ENCODE peak calls at places on chromosomes 16 and 17, in eight cellular contexts. One of them, this sample, is unnamed.
A peak's percentile ranks its signal among the peaks of the same experiment; 100 is the strongest.

GRCh38 chr17:59356543-59357218 is 25.2 kb downstream of the YPEL2 start:
- DNase-seq in left ventricle myocardium inferior: no peak
- DNase-seq in sigmoid colon: no peak
- DNase-seq in uterus: no peak
- DNase-seq in Caco-2: no peak
- DNase-seq in K562: no peak
- DNase-seq in tibial nerve: no peak
- DNase-seq in psoas muscle: no peak
- DNase-seq in this sample: no peak

GRCh38 chr17:29807520-29808361 is 122.3 kb downstream of the SSH2 start:
- DNase-seq in tibial nerve: peak; percentile 51
- DNase-seq in Caco-2: peak; percentile 80
- DNase-seq in sigmoid colon: no peak
- DNase-seq in K562: peak; percentile 66
- DNase-seq in left ventricle myocardium inferior: peak; percentile 23
- DNase-seq in uterus: peak; percentile 60
- DNase-seq in psoas muscle: peak; percentile 56
- DNase-seq in this sample: no peak

GRCh38 chr17:81097943-81098308 is 63.0 kb downstream of the BAIAP2 start:
- DNase-seq in K562: peak; percentile 68
- DNase-seq in psoas muscle: peak; percentile 69
- DNase-seq in Caco-2: no peak
- DNase-seq in sigmoid colon: peak; percentile 83
- DNase-seq in left ventricle myocardium inferior: peak; percentile 34
- DNase-seq in uterus: no peak
- DNase-seq in tibial nerve: no peak
- DNase-seq in this sample: no peak

GRCh38 chr17:11278186-11278983 is 37.4 kb downstream of the SHISA6 start:
- DNase-seq in sigmoid colon: no peak
- DNase-seq in psoas muscle: no peak
- DNase-seq in Caco-2: peak; percentile 4
- DNase-seq in tibial nerve: no peak
- DNase-seq in left ventricle myocardium inferior: no peak
- DNase-seq in K562: no peak
- DNase-seq in uterus: no peak
- DNase-seq in this sample: no peak

GRCh38 chr17:38735161-38735997 is 5.2 kb downstream of the CISD3 start:
- DNase-seq in K562: peak; percentile 82
- DNase-seq in tibial nerve: no peak
- DNase-seq in Caco-2: peak; percentile 77
- DNase-seq in sigmoid colon: no peak
- DNase-seq in uterus: peak; percentile 69
- DNase-seq in psoas muscle: peak; percentile 84
- DNase-seq in left ventricle myocardium inferior: peak; percentile 68
- DNase-seq in this sample: no peak

GRCh38 chr16:2720719-2721633 is 952 bp upstream of the PRSS27 start:
- DNase-seq in uterus: peak; percentile 80
- DNase-seq in K562: peak; percentile 94
- DNase-seq in Caco-2: peak; percentile 90
- DNase-seq in sigmoid colon: peak; percentile 92
- DNase-seq in tibial nerve: peak; percentile 51
- DNase-seq in left ventricle myocardium inferior: peak; percentile 79
- DNase-seq in psoas muscle: peak; percentile 92
- DNase-seq in this sample: peak; percentile 4

GRCh38 chr16:51245306-51245705 is 94.2 kb upstream of the SALL1 start:
- DNase-seq in Caco-2: no peak
- DNase-seq in tibial nerve: no peak
- DNase-seq in uterus: peak; percentile 93
- DNase-seq in left ventricle myocardium inferior: no peak
- DNase-seq in psoas muscle: no peak
- DNase-seq in K562: no peak
- DNase-seq in sigmoid colon: no peak
- DNase-seq in this sample: no peak

GRCh38 chr16:70395345-70395901 is 43.5 kb downstream of the ST3GAL2 start:
- DNase-seq in sigmoid colon: no peak
- DNase-seq in left ventricle myocardium inferior: peak; percentile 63
- DNase-seq in tibial nerve: no peak
- DNase-seq in uterus: no peak
- DNase-seq in Caco-2: peak; percentile 90
- DNase-seq in K562: peak; percentile 74
- DNase-seq in psoas muscle: peak; percentile 87
- DNase-seq in this sample: no peak

GRCh38 chr16:56938664-56939513 is 6.9 kb downstream of the HERPUD1 start:
- DNase-seq in psoas muscle: no peak
- DNase-seq in sigmoid colon: peak; percentile 34
- DNase-seq in left ventricle myocardium inferior: no peak
- DNase-seq in K562: no peak
- DNase-seq in tibial nerve: no peak
- DNase-seq in Caco-2: no peak
- DNase-seq in uterus: no peak
- DNase-seq in this sample: no peak

GRCh38 chr16:17921357-17921978 is 415.1 kb downstream of the NPIPA8 start:
- DNase-seq in uterus: no peak
- DNase-seq in Caco-2: peak; percentile 58
- DNase-seq in K562: peak; percentile 65
- DNase-seq in left ventricle myocardium inferior: no peak
- DNase-seq in psoas muscle: no peak
- DNase-seq in sigmoid colon: no peak
- DNase-seq in tibial nerve: no peak
- DNase-seq in this sample: no peak

GRCh38 chr17:73571524-73572130 is 72.6 kb downstream of the SDK2 start:
- DNase-seq in uterus: no peak
- DNase-seq in sigmoid colon: no peak
- DNase-seq in K562: no peak
- DNase-seq in Caco-2: no peak
- DNase-seq in psoas muscle: peak; percentile 26
- DNase-seq in tibial nerve: no peak
- DNase-seq in left ventricle myocardium inferior: no peak
- DNase-seq in this sample: no peak

GRCh38 chr17:12867726-12868125 is 78.4 kb downstream of the ARHGAP44 start:
- DNase-seq in sigmoid colon: no peak
- DNase-seq in left ventricle myocardium inferior: no peak
- DNase-seq in psoas muscle: no peak
- DNase-seq in uterus: no peak
- DNase-seq in Caco-2: no peak
- DNase-seq in tibial nerve: no peak
- DNase-seq in K562: no peak
- DNase-seq in this sample: no peak

GRCh38 chr16:84599528-84600202 is 18.2 kb downstream of the COTL1 start:
- DNase-seq in psoas muscle: peak; percentile 67
- DNase-seq in Caco-2: no peak
- DNase-seq in uterus: peak; percentile 52
- DNase-seq in tibial nerve: no peak
- DNase-seq in left ventricle myocardium inferior: peak; percentile 63
- DNase-seq in K562: no peak
- DNase-seq in sigmoid colon: peak; percentile 77
- DNase-seq in this sample: no peak

GRCh38 chr17:57048096-57048495 is 37.0 kb upstream of the AKAP1 start:
- DNase-seq in uterus: no peak
- DNase-seq in left ventricle myocardium inferior: no peak
- DNase-seq in K562: no peak
- DNase-seq in tibial nerve: no peak
- DNase-seq in sigmoid colon: no peak
- DNase-seq in psoas muscle: no peak
- DNase-seq in Caco-2: no peak
- DNase-seq in this sample: no peak

GRCh38 chr17:57043276-57043675 is 41.8 kb upstream of the AKAP1 start:
- DNase-seq in sigmoid colon: no peak
- DNase-seq in left ventricle myocardium inferior: no peak
- DNase-seq in K562: no peak
- DNase-seq in uterus: no peak
- DNase-seq in tibial nerve: no peak
- DNase-seq in Caco-2: no peak
- DNase-seq in psoas muscle: no peak
- DNase-seq in this sample: no peak

GRCh38 chr17:57050303-57050702 is 34.7 kb upstream of the AKAP1 start:
- DNase-seq in Caco-2: no peak
- DNase-seq in left ventricle myocardium inferior: no peak
- DNase-seq in uterus: no peak
- DNase-seq in psoas muscle: no peak
- DNase-seq in sigmoid colon: no peak
- DNase-seq in K562: no peak
- DNase-seq in tibial nerve: no peak
- DNase-seq in this sample: no peak

GRCh38 chr17:57044976-57045867 is 39.8 kb upstream of the AKAP1 start:
- DNase-seq in sigmoid colon: no peak
- DNase-seq in psoas muscle: peak; percentile 52
- DNase-seq in K562: no peak
- DNase-seq in Caco-2: no peak
- DNase-seq in uterus: no peak
- DNase-seq in tibial nerve: no peak
- DNase-seq in left ventricle myocardium inferior: no peak
- DNase-seq in this sample: no peak

DNA sequence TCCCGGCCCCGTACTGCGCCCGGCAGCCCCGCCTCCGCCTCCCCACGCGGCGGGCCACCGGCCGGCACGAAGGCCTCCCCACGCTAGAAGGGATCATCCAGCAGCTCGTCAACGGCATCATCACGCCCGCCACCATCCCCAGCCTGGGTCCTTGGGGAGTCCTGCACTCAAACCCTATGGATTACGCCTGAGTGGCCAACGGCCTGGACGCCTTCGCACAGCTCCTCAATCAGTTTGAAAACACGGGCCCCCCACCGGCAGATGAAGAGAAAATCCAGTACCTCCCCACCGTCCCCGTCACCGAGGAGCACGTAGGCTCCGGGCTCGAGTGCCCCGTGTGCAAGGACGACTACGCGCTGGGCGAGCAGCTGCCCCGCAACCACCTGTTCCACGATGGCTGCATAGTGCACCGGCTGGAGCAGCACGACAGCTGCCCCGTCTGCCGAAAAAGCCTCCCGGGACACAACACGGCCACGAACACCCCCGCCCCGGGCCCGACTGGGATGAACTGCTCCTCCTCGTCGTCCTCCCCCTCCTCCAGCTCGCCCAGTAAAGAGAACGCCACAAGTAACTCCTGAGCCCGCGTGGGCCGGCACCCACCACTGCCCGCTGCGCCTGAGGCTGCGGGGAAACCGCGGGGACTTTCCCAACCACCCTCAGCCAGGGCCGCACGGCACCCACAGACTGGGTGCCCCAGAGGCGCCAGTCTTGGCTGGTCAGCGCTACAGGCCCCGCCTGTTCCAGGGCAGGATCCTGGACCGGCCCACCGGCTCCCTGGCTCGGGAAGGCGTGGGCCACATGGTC is 39.0 kb upstream of the AKAP1 start:
- DNase-seq in psoas muscle: peak; percentile 67
- DNase-seq in K562: no peak
- DNase-seq in Caco-2: no peak
- DNase-seq in uterus: no peak
- DNase-seq in tibial nerve: no peak
- DNase-seq in left ventricle myocardium inferior: no peak
- DNase-seq in sigmoid colon: peak; percentile 67
- DNase-seq in this sample: no peak
- H3K4me3 ChIP-seq in psoas muscle: peak overlapping the region; percentile 62
- H3K4me3 ChIP-seq in K562: no peak overlapping the region
- H3K4me3 ChIP-seq in Caco-2: no peak overlapping the region
- H3K4me3 ChIP-seq in uterus: peak overlapping the region; percentile 25
- H3K4me3 ChIP-seq in tibial nerve: peak overlapping the region; percentile 43
- H3K4me3 ChIP-seq in left ventricle myocardium inferior: peak overlapping the region; percentile 63
- H3K4me3 ChIP-seq in sigmoid colon: peak overlapping the region; percentile 39
- H3K4me3 ChIP-seq in this sample: peak overlapping the region; percentile 8

GRCh38 chr17:79658811-79659207 is 48.0 kb upstream of the RBFOX3 start:
- DNase-seq in left ventricle myocardium inferior: no peak
- DNase-seq in uterus: peak; percentile 64
- DNase-seq in sigmoid colon: peak; percentile 88
- DNase-seq in Caco-2: peak; percentile 57
- DNase-seq in K562: peak; percentile 38
- DNase-seq in psoas muscle: no peak
- DNase-seq in tibial nerve: no peak
- DNase-seq in this sample: no peak
- H3K27me3 ChIP-seq in left ventricle myocardium inferior: peaks cover 60% of the 10 kb centered on the region
- H3K27me3 ChIP-seq in uterus: no peaks in the 10 kb centered on the region
- H3K27me3 ChIP-seq in sigmoid colon: no peaks in the 10 kb centered on the region
- H3K27me3 ChIP-seq in Caco-2: no peaks in the 10 kb centered on the region
- H3K27me3 ChIP-seq in K562: peaks cover 22% of the 10 kb centered on the region
- H3K27me3 ChIP-seq in psoas muscle: peaks cover 38% of the 10 kb centered on the region
- H3K27me3 ChIP-seq in tibial nerve: no peaks in the 10 kb centered on the region
- H3K27me3 ChIP-seq in this sample: no peaks in the 10 kb centered on the region

DNA sequence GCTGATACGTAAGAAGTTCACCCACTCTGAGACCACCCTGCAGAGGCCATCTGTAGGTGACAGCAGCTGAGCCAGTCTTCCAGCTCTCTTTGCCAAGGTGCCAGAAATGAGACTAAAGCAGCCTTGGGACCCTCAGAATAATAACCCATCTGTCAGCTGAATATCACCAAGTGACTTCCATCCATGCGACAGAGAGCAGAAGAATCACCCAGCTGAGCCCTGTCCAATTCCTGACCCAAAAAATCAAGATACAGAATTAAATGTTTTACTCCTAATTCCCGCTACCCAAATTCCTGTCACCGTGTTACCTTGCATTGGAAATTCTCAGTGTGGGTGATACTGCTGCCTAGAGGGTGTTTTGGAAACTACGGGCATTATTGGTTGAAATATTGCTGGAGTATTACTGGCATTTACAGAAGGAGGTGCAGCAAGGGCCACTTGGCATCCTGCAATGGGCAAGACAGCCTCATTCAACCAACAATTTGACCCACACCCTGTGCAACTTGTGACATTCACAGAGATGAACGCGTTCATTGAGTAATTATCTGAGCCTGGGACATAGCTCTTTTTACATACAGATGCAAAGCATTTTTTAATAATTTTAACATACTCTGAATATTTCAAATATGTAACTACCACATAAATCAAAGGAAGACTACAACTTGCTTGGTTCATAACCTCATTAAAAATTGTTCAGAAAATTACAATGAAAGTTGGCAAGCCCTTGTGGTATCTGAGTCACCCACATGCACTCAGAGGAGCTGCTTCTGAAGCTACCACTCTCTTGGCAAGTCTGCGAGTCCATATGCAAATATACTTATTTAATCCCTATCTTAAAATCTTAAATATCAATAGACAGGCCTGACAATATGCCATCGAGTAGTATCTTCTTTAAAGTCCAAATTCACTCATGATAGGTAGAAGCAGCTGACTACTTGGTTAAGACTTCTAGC is 126.6 kb downstream of the C16orf95 start:
- DNase-seq in sigmoid colon: no peak
- DNase-seq in Caco-2: no peak
- DNase-seq in K562: peak; percentile 22
- DNase-seq in left ventricle myocardium inferior: no peak
- DNase-seq in uterus: no peak
- DNase-seq in psoas muscle: no peak
- DNase-seq in tibial nerve: no peak
- DNase-seq in this sample: no peak
- TF ChIP-seq CTCF in sigmoid colon: no peak
- TF ChIP-seq CTCF in Caco-2: no peak
- TF ChIP-seq CTCF in K562: peak; percentile 33
- TF ChIP-seq CTCF in left ventricle myocardium inferior: no peak
- TF ChIP-seq CTCF in uterus: no peak
- TF ChIP-seq CTCF in psoas muscle: no peak
- TF ChIP-seq CTCF in tibial nerve: no peak
- TF ChIP-seq CTCF in this sample: no peak

DNA sequence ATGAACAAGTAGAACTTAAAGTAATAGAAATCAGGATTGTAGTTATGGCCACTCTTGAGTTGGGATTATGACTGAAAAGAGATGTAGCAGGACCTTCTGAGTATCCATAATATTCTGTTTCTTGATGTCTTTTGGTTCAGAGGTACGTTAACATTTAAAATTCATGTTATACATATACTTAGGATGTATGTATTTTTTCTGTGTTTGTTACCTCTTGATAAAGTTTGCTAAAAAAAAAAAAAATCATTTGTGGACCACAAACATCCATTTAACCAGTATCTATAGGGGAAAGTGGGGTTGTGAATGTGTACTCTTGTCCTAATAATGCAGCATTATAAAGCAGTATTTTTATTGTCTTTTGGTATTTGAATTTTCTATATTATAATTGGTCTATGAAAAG is 65.6 kb downstream of the BCAS3 start:
- DNase-seq in left ventricle myocardium inferior: no peak
- DNase-seq in Caco-2: no peak
- DNase-seq in sigmoid colon: no peak
- DNase-seq in K562: no peak
- DNase-seq in uterus: no peak
- DNase-seq in psoas muscle: no peak
- DNase-seq in tibial nerve: no peak
- DNase-seq in this sample: no peak
- H3K4me3 ChIP-seq in left ventricle myocardium inferior: no peak overlapping the region
- H3K4me3 ChIP-seq in Caco-2: no peak overlapping the region
- H3K4me3 ChIP-seq in sigmoid colon: no peak overlapping the region
- H3K4me3 ChIP-seq in K562: no peak overlapping the region
- H3K4me3 ChIP-seq in uterus: no peak overlapping the region
- H3K4me3 ChIP-seq in psoas muscle: no peak overlapping the region
- H3K4me3 ChIP-seq in tibial nerve: no peak overlapping the region
- H3K4me3 ChIP-seq in this sample: peak overlapping the region; percentile 28

This sample was measured in BJ.